ENCODE peak calls at places on chromosomes 7 and 10, in four cellular contexts. O, E, J and P are unnamed samples.

GRCh38 chr10:97333601-97334369 is 744 bp downstream of the FRAT2 start:
- DNase-seq in O (peak), J (no peak), E (no peak), P (no peak)

GRCh38 chr7:86282014-86282682 is 361.6 kb upstream of the GRM3 start:
- DNase-seq in E (no peak), J (no peak), O (peak), P (no peak)

GRCh38 chr10:117476716-117477115 is 65.8 kb upstream of the EMX2 start:
- DNase-seq in J (no peak), O (no peak), E (no peak), P (no peak)

GRCh38 chr7:3861941-3862340 is 560.9 kb downstream of the SDK1 start:
- DNase-seq in J (peak), E (no peak), O (peak), P (no peak)

GRCh38 chr7:138527746-138528223 is 67.7 kb downstream of the TRIM24 start:
- DNase-seq in O (no peak), J (no peak), E (no peak), P (no peak)

GRCh38 chr7:74604326-74605020 is 53.0 kb upstream of the GTF2I start:
- DNase-seq in O (no peak), J (no peak), E (no peak), P (no peak)

GRCh38 chr7:2509298-2509906 is 10.2 kb upstream of the LFNG start:
- DNase-seq in J (no peak), E (no peak), O (no peak), P (no peak)

GRCh38 chr7:116399808-116400207 is 99.7 kb upstream of the CAV2 start:
- DNase-seq in E (no peak), O (peak), J (no peak), P (no peak)

GRCh38 chr7:21941570-21942224 is 4.0 kb downstream of the CDCA7L start:
- DNase-seq in J (no peak), E (no peak), O (peak), P (no peak)

GRCh38 chr7:81501220-81501619 is 268.6 kb downstream of the HGF start:
- DNase-seq in E (no peak), J (no peak), O (peak), P (no peak)

GRCh38 chr10:97761331-97761865 is 10.4 kb downstream of the SFRP5 start:
- DNase-seq in O (no peak), J (no peak), E (no peak), P (no peak)

GRCh38 chr7:33678675-33679335 is 226.5 kb upstream of the BMPER start:
- DNase-seq in O (no peak), E (no peak), J (no peak), P (no peak)

GRCh38 chr7:108138911-108139310 is 8.8 kb upstream of the LAMB4 start:
- DNase-seq in O (no peak), J (no peak), E (no peak), P (no peak)

GRCh38 chr10:89389254-89389653 is 3.2 kb upstream of the IFIT1 start:
- DNase-seq in O (peak), J (no peak), E (no peak), P (no peak)

GRCh38 chr10:59830601-59831259 is 75.6 kb downstream of the CCDC6 start:
- DNase-seq in O (peak), J (peak), E (no peak), P (no peak)

GRCh38 chr10:69757553-69758309 is 44.0 kb upstream of the COL13A1 start:
- DNase-seq in J (no peak), E (no peak), O (peak), P (no peak)

GRCh38 chr7:2956526-2957368 is 86.9 kb downstream of the CARD11 start:
- DNase-seq in J (no peak), E (no peak), O (peak), P (no peak)

GRCh38 chr7:152158801-152159587 is 133.5 kb downstream of the GALNT11 start:
- DNase-seq in E (no peak), O (no peak), J (no peak), P (no peak)

GRCh38 chr7:150986099-150986512 is 4.7 kb upstream of the NOS3 start:
- DNase-seq in J (peak), E (no peak), O (peak), P (no peak)

GRCh38 chr7:156554488-156554887 is 86.1 kb upstream of the RNF32 start:
- DNase-seq in E (no peak), O (no peak), J (no peak), P (no peak)

GRCh38 chr10:120945801-120946302 is 94.7 kb downstream of the WDR11 start:
- DNase-seq in O (no peak), J (peak), E (no peak), P (no peak)

GRCh38 chr7:4040031-4040928 is 641.8 kb upstream of the FOXK1 start:
- DNase-seq in O (no peak), E (no peak), J (no peak), P (no peak)

GRCh38 chr10:132725202-132725601 is 60.7 kb downstream of the NKX6-2 start:
- DNase-seq in O (no peak), J (no peak), E (no peak), P (no peak)

GRCh38 chr7:129530881-129531391 is 28.6 kb downstream of the SMKR1 start:
- DNase-seq in E (no peak), J (no peak), O (peak), P (no peak)

GRCh38 chr7:4861673-4862072 is at the start of gene PAPOLB:
- DNase-seq in E (no peak), J (no peak), O (no peak), P (no peak)

GRCh38 chr7:130875265-130875741 is 141.3 kb upstream of the KLF14 start:
- DNase-seq in O (peak), E (no peak), J (no peak), P (no peak)

GRCh38 chr7:31028417-31028988 is 23.6 kb upstream of the ADCYAP1R1 start:
- DNase-seq in O (no peak), J (peak), E (no peak), P (no peak)

GRCh38 chr10:124494050-124494807 is 32.6 kb downstream of the LHPP start:
- DNase-seq in E (no peak), O (no peak), J (no peak), P (no peak)

GRCh38 chr10:74738052-74738451 is 88.3 kb upstream of the KAT6B start:
- DNase-seq in J (no peak), E (no peak), O (no peak), P (no peak)

GRCh38 chr10:91409869-91410637 is at the start of gene HECTD2:
- DNase-seq in J (peak), E (peak), O (peak), P (no peak)

GRCh38 chr10:69130251-69130650 is 6.3 kb downstream of the VPS26A start:
- DNase-seq in J (no peak), O (no peak), E (no peak), P (no peak)

GRCh38 chr10:21281173-21281572 is 244.3 kb downstream of the SKIDA1 start:
- DNase-seq in O (no peak), J (no peak), E (no peak), P (no peak)

GRCh38 chr10:78335691-78336401 is 302.2 kb downstream of the RPS24 start:
- DNase-seq in O (no peak), E (no peak), J (no peak), P (no peak)

GRCh38 chr10:49388161-49388560 is 7.7 kb downstream of the DRGX start:
- DNase-seq in O (no peak), E (no peak), J (no peak), P (no peak)

GRCh38 chr7:1647961-1648631 is 22.0 kb upstream of the ELFN1 start:
- DNase-seq in J (peak), E (no peak), O (no peak), P (no peak)

GRCh38 chr10:131149586-131149985 is 161.9 kb downstream of the TCERG1L start:
- DNase-seq in E (no peak), O (no peak), J (no peak), P (no peak)

GRCh38 chr10:44786451-44786850 is 124.7 kb upstream of the TMEM72 start:
- DNase-seq in O (peak), E (no peak), J (no peak), P (no peak)

GRCh38 chr10:17802966-17803365 is 6.2 kb upstream of the MRC1 start:
- DNase-seq in J (no peak), O (no peak), E (no peak), P (no peak)